ENCODE peak calls at places on chromosome 16, in seven cellular contexts. Q, S, M, P, A, K and F are unnamed samples. For H3K27me3 and H3K9me3, the result is how much of the 10 kb centered on the place peaks cover.

GRCh38 chr16:80924372-80924978 is 82.2 kb downstream of the CMC2 start:
- DNase-seq in K (peak), Q (peak), A (no peak), M (peak), P (no peak), S (no peak), F (no peak)

GRCh38 chr16:47612711-47613110 is 151.6 kb downstream of the PHKB start:
- DNase-seq in A (no peak), Q (no peak), S (no peak), P (no peak), M (no peak), K (no peak), F (no peak)

GRCh38 chr16:71576971-71577370 is at the start of gene TAT:
- DNase-seq in K (no peak), Q (no peak), P (no peak), A (no peak), S (no peak), M (no peak), F (no peak)

GRCh38 chr16:57617604-57618111 is 10.8 kb upstream of the ADGRG1 start:
- DNase-seq in M (no peak), K (no peak), A (peak), Q (no peak), S (no peak), P (peak), F (peak)

GRCh38 chr16:75288596-75289120 is 37.2 kb upstream of the BCAR1 start:
- DNase-seq in K (peak), S (no peak), P (peak), A (no peak), M (no peak), Q (peak), F (no peak)

GRCh38 chr16:31064882-31065461 is 9.1 kb downstream of the ZNF668 start:
- DNase-seq in P (no peak), M (peak), A (no peak), Q (no peak), S (peak), K (no peak), F (peak)

GRCh38 chr16:24141466-24141865 is 114.7 kb upstream of the CACNG3 start:
- DNase-seq in M (no peak), K (no peak), Q (no peak), P (no peak), A (no peak), S (no peak), F (no peak)

GRCh38 chr16:12538667-12539081 is 265.0 kb downstream of the CPPED1 start:
- DNase-seq in K (no peak), S (no peak), A (no peak), P (no peak), Q (no peak), M (peak), F (no peak)

GRCh38 chr16:52068447-52069074 is 478.4 kb downstream of the TOX3 start:
- DNase-seq in A (no peak), K (peak), M (peak), P (no peak), S (no peak), Q (no peak), F (no peak)

GRCh38 chr16:87627542-87628245 is 25.4 kb downstream of the JPH3 start:
- DNase-seq in K (no peak), M (no peak), A (no peak), S (no peak), P (no peak), Q (no peak), F (no peak)
- H3K27me3 ChIP-seq in K (under half), M (under half), A (half or more), S (under half), P (under half), Q (under half), F (under half)

GRCh38 chr16:35449663-35450062 is 1990.3 kb downstream of the TP53TG3F start:
- DNase-seq in K (no peak), S (no peak), A (no peak), P (no peak), M (no peak), Q (no peak), F (no peak)

GRCh38 chr16:35447010-35447558 is 1987.7 kb downstream of the TP53TG3F start:
- DNase-seq in P (no peak), Q (no peak), A (no peak), K (no peak), M (no peak), S (no peak), F (no peak)

GRCh38 chr16:35450648-35451047 is 1991.2 kb downstream of the TP53TG3F start:
- DNase-seq in S (no peak), K (no peak), Q (no peak), A (no peak), P (no peak), M (no peak), F (no peak)

GRCh38 chr16:35452471-35452870 is 1993.1 kb downstream of the TP53TG3F start:
- DNase-seq in P (no peak), Q (no peak), S (no peak), K (no peak), M (no peak), A (no peak), F (no peak)
- H3K9me3 ChIP-seq in P (half or more), Q (under half), S (under half), K (under half), M (under half), A (under half), F (under half)

DNA sequence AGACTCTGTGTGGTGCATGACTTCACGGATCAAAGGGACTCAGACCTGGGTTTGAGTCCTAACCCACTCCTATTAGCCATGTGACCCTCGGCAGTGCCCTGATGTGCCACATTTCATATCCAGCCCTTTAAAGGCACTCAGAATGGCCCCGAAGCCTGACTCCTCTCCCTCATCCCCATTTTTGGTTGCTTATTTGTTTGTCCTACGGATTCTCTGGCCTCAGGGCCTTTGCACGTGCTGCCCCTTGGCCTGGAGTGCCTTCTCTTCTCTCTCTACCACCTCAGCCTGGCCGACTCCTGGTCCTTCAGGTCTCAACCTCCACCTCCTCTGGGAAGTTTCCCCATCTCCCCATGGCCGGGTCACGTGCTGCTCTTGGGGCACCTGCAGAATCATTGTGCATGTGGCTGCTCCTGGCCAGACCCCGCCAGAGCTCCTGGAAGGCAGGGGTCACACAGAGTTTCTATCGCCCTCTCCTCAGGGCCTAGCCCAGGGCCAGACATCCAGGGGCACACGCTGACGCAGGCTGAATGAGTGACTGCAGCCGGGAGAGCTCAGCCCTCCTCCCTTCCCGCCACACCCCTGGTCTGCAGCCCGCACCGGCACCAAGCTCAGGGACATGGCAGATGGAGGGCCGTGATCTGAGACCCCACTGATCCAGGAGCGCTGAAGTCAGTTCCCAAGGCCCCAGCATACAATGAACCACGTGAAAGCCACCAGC is 22.0 kb upstream of the CIBAR2 start:
- DNase-seq in M (no peak), Q (no peak), S (no peak), A (no peak), K (no peak), P (peak), F (no peak)
- H3K27me3 ChIP-seq in M (under half), Q (under half), S (under half), A (under half), K (under half), P (under half), F (under half)

GRCh38 chr16:10343124-10343760 is 42.6 kb upstream of the ATF7IP2 start:
- DNase-seq in S (no peak), K (no peak), M (no peak), P (no peak), A (no peak), Q (no peak), F (no peak)
- H3K9me3 ChIP-seq in S (under half), K (under half), M (under half), P (half or more), A (under half), Q (under half), F (under half)

DNA sequence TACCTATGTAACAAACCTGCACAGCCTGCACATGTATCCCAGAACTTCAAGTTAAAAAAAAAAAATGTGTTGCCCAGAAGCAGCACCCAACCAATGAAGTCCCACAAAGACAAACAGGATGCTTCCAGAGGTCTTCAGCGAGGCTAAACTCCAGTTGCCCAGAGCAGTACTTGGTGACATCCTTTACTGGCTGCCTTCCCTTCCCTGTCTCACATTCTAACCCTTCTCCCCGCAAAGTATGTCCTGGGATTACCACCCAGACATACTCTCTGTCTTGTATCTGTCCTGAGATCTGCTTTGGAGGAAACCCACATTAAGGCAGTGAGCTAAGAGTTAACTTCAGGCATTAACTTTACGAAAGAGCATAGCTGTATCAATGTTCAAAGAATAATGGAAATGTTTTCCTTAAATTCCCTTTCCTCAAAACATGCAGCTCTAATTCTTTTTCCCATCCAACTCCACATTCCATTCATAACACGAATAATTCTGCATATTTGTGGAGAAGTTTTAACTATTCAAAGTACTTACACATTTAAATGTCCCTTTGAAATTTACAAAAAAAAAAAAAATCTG is 385.2 kb downstream of the NPIPA8 start:
- DNase-seq in P (no peak), Q (no peak), K (no peak), M (peak), S (no peak), A (no peak), F (no peak)
- H3K27me3 ChIP-seq in P (under half), Q (under half), K (under half), M (under half), S (under half), A (under half), F (under half)

GRCh38 chr16:35344012-35344762 is 1884.8 kb downstream of the TP53TG3F start:
- DNase-seq in Q (no peak), M (no peak), K (no peak), A (no peak), P (no peak), S (no peak), F (no peak)
- H3K9me3 ChIP-seq in Q (under half), M (under half), K (under half), A (under half), P (half or more), S (under half), F (under half)

GRCh38 chr16:85826686-85827247 is 27.3 kb downstream of the COX4I1 start:
- DNase-seq in P (no peak), K (no peak), A (no peak), S (no peak), Q (no peak), M (no peak), F (peak)
- H3K27me3 ChIP-seq in P (under half), K (under half), A (under half), S (under half), Q (under half), M (under half), F (under half)

GRCh38 chr16:35639233-35640205 is 2180.1 kb downstream of the TP53TG3F start:
- DNase-seq in K (no peak), Q (no peak), M (no peak), A (no peak), P (no peak), S (no peak), F (no peak)
- H3K9me3 ChIP-seq in K (under half), Q (under half), M (under half), A (under half), P (half or more), S (under half), F (under half)

DNA sequence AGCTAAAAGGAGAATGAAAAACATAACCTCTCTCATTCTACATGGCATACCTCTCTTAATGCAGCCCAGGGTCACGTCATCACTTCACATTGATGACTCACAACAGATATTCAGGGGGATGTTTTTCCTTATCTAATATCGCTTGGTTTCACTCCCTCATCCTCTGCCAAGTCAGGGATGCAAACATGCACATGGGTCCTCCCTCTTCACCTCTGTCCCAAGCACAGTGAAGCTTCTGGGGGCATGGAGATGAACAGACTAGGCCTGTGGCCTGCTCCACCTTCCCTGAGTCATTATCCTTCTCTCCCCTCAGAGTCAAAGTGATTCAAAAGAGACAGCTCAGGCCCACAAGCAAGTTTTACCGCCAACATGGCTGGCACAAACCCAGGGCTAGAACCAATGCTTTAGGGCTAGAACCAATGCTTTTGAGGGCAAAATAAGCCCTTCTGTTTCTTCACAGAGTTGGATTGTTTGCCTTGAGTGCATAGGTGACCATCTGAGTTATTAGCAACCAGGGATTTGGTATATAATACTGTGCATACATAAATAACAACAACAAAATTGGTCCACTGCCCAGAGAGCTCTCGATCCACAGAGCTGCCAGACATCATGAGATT is 2.2 kb upstream of the MT2A start:
- DNase-seq in Q (no peak), M (peak), A (peak), P (no peak), S (peak), K (peak), F (no peak)
- H3K27me3 ChIP-seq in Q (under half), M (under half), A (under half), P (under half), S (under half), K (under half), F (under half)

DNA sequence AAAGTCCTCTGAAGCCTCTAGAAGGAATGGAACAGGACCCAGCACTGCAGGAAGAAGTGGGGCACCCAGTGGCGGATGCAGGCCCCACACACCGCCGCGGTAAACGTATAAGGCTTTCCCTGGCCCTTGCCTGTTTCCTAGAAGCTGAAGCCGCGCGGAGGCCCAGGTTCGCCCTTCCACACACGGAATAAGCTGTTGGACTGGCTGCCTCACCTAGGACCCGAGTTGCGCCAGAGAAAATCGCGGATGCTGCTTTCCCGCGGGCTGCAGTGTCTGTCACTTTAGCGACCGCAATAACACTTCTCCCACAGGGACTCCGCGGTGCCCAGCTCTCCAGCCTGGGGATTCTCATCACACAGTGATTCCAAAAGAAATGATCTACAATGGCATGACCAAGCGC is 1736.9 kb downstream of the TP53TG3F start:
- DNase-seq in P (peak), M (no peak), S (no peak), K (no peak), Q (no peak), A (no peak), F (no peak)
- H3K9me3 ChIP-seq in P (half or more), M (under half), S (under half), K (under half), Q (under half), A (under half), F (under half)